ENCODE peak calls at places on chromosomes 3 and 15, in eight cellular contexts. Z, I, J, T, Q, F, V and Y are unnamed samples.

GRCh38 chr3:140031170-140031569 is 96.2 kb downstream of the CLSTN2 start:
- DNase-seq in I (no peak), J (no peak), Z (no peak), Q (no peak), F (no peak), V (peak; percentile 41), T (no peak), Y (no peak)

GRCh38 chr3:136197159-136197715 is 1.1 kb upstream of the MSL2 start:
- DNase-seq in Q (no peak), Z (no peak), V (no peak), I (no peak), J (no peak), T (no peak), F (no peak), Y (no peak)

GRCh38 chr3:156553705-156554356 is 1.1 kb downstream of the SSR3 start:
- DNase-seq in Q (no peak), F (no peak), J (no peak), Z (peak; percentile 76), I (no peak), T (peak; percentile 75), V (peak; percentile 85), Y (no peak)

GRCh38 chr3:30496496-30496966 is 109.9 kb upstream of the TGFBR2 start:
- DNase-seq in F (no peak), Z (peak; percentile 74), I (no peak), T (peak; percentile 58), J (no peak), V (peak; percentile 90), Q (no peak), Y (no peak)

GRCh38 chr3:76646921-76647562 is 392.9 kb upstream of the ROBO2 start:
- DNase-seq in T (no peak), F (no peak), J (no peak), I (no peak), Q (no peak), V (no peak), Z (no peak), Y (no peak)

GRCh38 chr3:156547637-156548036 is 7.3 kb downstream of the SSR3 start:
- DNase-seq in J (no peak), V (peak; percentile 85), T (peak; percentile 59), Z (peak; percentile 36), F (no peak), I (no peak), Q (no peak), Y (no peak)

GRCh38 chr3:31361391-31362273 is 171.1 kb upstream of the STT3B start:
- DNase-seq in F (no peak), T (peak; percentile 68), V (peak; percentile 95), J (no peak), Q (no peak), Z (peak; percentile 86), I (no peak), Y (no peak)

GRCh38 chr3:165716592-165716991 is 120.6 kb downstream of the BCHE start:
- DNase-seq in Z (no peak), T (no peak), V (no peak), I (no peak), J (no peak), F (no peak), Q (no peak), Y (no peak)

GRCh38 chr3:38805765-38806386 is 10.1 kb downstream of the SCN10A start:
- DNase-seq in V (peak; percentile 60), J (no peak), I (no peak), F (no peak), T (peak; percentile 80), Z (peak; percentile 60), Q (no peak), Y (peak; percentile 37)

GRCh38 chr15:31293655-31294054 is 33.0 kb upstream of the KLF13 start:
- DNase-seq in Q (no peak), Z (no peak), J (no peak), V (no peak), T (no peak), I (no peak), F (no peak), Y (no peak)

GRCh38 chr15:78501857-78502256 is 5.5 kb upstream of the HYKK start:
- DNase-seq in Z (no peak), J (no peak), Q (no peak), V (no peak), I (no peak), F (no peak), T (no peak), Y (no peak)

GRCh38 chr3:107999215-107999775 is 91.5 kb downstream of the CD47 start:
- DNase-seq in V (peak; percentile 34), J (no peak), Q (peak; percentile 43), F (no peak), Z (no peak), I (no peak), T (no peak), Y (no peak)

GRCh38 chr15:74032606-74033561 is 38.4 kb downstream of the PML start:
- DNase-seq in J (peak; percentile 46), Z (no peak), T (no peak), F (no peak), I (no peak), V (no peak), Q (no peak), Y (no peak)

GRCh38 chr15:99104788-99105515 is at the start of gene SYNM:
- DNase-seq in Q (peak; percentile 58), I (no peak), T (peak; percentile 76), V (peak; percentile 45), Z (peak; percentile 39), J (peak; percentile 88), F (peak; percentile 81), Y (peak; percentile 67)

GRCh38 chr3:9912294-9912935 is 4.5 kb upstream of the IL17RC start:
- DNase-seq in Q (no peak), T (no peak), J (no peak), V (peak; percentile 84), F (no peak), I (no peak), Z (peak; percentile 82), Y (no peak)

GRCh38 chr3:53881691-53882593 is at the start of gene ACTR8:
- DNase-seq in Q (peak; percentile 88), Z (peak; percentile 79), F (peak; percentile 72), J (peak; percentile 93), T (peak; percentile 91), I (peak; percentile 87), V (peak; percentile 60), Y (peak; percentile 75)

GRCh38 chr15:82043726-82044372 is 2.0 kb downstream of the MEX3B start:
- DNase-seq in J (peak; percentile 57), Q (peak; percentile 34), I (no peak), T (no peak), Z (no peak), F (no peak), V (no peak), Y (peak; percentile 51)

GRCh38 chr3:190017575-190018288 is 103.0 kb downstream of the P3H2 start:
- DNase-seq in V (peak; percentile 71), F (no peak), J (no peak), T (peak; percentile 84), Q (no peak), I (no peak), Z (peak; percentile 73), Y (no peak)

GRCh38 chr3:186757686-186758220 is 25.6 kb upstream of the EIF4A2 start:
- DNase-seq in T (no peak), V (no peak), Z (no peak), I (no peak), Q (no peak), J (no peak), F (no peak), Y (no peak)

GRCh38 chr3:43932921-43933320 is 242.2 kb downstream of the ABHD5 start:
- DNase-seq in Z (no peak), T (peak; percentile 19), J (no peak), V (no peak), I (no peak), Q (no peak), F (no peak), Y (no peak)

GRCh38 chr3:185498503-185499396 is at the start of gene TMEM41A:
- DNase-seq in J (peak; percentile 98), T (peak; percentile 94), Z (peak; percentile 93), Q (peak; percentile 95), V (peak; percentile 75), I (peak; percentile 89), F (peak; percentile 96), Y (peak; percentile 96)
- TF ChIP-seq CTCF in J (no peak), T (no peak), Z (no peak), Q (no peak), V (no peak), I (no peak), F (no peak), Y (no peak)

GRCh38 chr3:177361042-177361938 is 164.0 kb upstream of the TBL1XR1 start:
- DNase-seq in I (no peak), J (no peak), F (no peak), Z (no peak), V (no peak), Q (peak; percentile 47), T (no peak), Y (no peak)

GRCh38 chr3:177358968-177359600 is 161.8 kb upstream of the TBL1XR1 start:
- DNase-seq in F (no peak), I (peak; percentile 40), V (peak; percentile 40), Z (no peak), J (peak; percentile 64), T (no peak), Q (peak; percentile 50), Y (peak; percentile 60)

GRCh38 chr3:177358085-177358967 is 161.0 kb upstream of the TBL1XR1 start:
- DNase-seq in Z (peak; percentile 80), F (peak; percentile 67), Q (peak; percentile 88), V (peak; percentile 85), T (peak; percentile 94), I (peak; percentile 55), J (no peak), Y (no peak)

GRCh38 chr3:177357352-177358084 is 160.2 kb upstream of the TBL1XR1 start:
- DNase-seq in I (no peak), Z (peak; percentile 88), J (no peak), V (peak; percentile 94), T (peak; percentile 83), Q (peak; percentile 42), F (no peak), Y (no peak)

GRCh38 chr3:177359601-177360357 is 162.5 kb upstream of the TBL1XR1 start:
- DNase-seq in V (peak; percentile 99), F (peak; percentile 96), I (peak; percentile 97), T (peak; percentile 99), Q (peak; percentile 94), Z (peak; percentile 98), J (peak; percentile 99), Y (peak; percentile 98)
- TF ChIP-seq CTCF in V (no peak), F (peak; percentile 5), I (no peak), T (no peak), Q (no peak), Z (no peak), J (no peak), Y (no peak)

GRCh38 chr3:11150256-11150655 is 4.0 kb upstream of the HRH1 start:
- DNase-seq in I (no peak), F (no peak), V (no peak), J (no peak), Q (no peak), T (no peak), Z (no peak), Y (no peak)
- TF ChIP-seq CTCF in I (no peak), F (no peak), V (no peak), J (no peak), Q (no peak), T (no peak), Z (no peak), Y (no peak)

DNA sequence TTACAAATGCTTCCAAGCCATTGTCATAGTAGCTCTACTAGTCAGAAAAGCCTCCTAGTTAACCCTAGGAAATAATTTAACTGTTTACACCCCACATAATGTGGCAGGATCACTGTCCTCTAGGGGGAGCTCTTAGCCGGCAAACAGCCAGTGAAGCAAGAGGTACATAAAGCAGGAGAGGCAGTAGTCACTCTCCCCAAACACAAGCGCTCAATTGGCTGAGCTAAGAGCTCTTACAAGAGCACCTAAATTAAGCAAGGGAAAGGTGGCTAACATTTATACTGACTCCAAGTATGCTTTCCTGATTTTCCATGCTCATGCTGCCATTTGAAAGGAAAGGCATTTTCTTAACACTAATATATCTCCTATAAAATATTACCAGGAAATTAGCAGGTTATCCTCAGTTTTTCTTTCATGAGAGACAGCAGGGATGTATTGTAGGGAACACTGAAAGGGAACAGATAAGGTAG is 37.6 kb downstream of the NCEH1 start:
- DNase-seq in V (peak; percentile 51), J (no peak), T (peak; percentile 81), Z (peak; percentile 78), Q (peak; percentile 68), F (no peak), I (peak; percentile 37), Y (no peak)
- TF ChIP-seq CTCF in V (peak; percentile 72), J (peak; percentile 46), T (peak; percentile 77), Z (peak; percentile 85), Q (peak; percentile 67), F (peak; percentile 38), I (peak; percentile 39), Y (no peak)